ENCODE peak calls at places on chromosomes 2 and 18, in ten cellular contexts. K, W, T, L, N, O, R, Q, I and M are unnamed samples.

GRCh38 chr2:110978871-110979833 is 141.6 kb upstream of the BCL2L11 start:
- DNase-seq in W (no peak), L (no peak), R (no peak), K (no peak), I (no peak), O (no peak), N (no peak), Q (no peak), T (no peak), M (no peak)

GRCh38 chr2:241494311-241494908 is 14.0 kb downstream of the STK25 start:
- DNase-seq in N (no peak), I (no peak), O (no peak), R (no peak), L (no peak), W (no peak), T (no peak), Q (no peak), K (no peak), M (no peak)

GRCh38 chr2:41853427-41854191 is 194.2 kb upstream of the PKDCC start:
- DNase-seq in I (no peak), Q (peak; percentile 65), L (no peak), K (no peak), R (peak; percentile 80), N (no peak), O (peak; percentile 71), T (peak; percentile 69), W (peak; percentile 33), M (no peak)

GRCh38 chr2:23135481-23136100 is 249.4 kb upstream of the KLHL29 start:
- DNase-seq in Q (no peak), O (no peak), L (no peak), K (peak; percentile 25), N (peak; percentile 75), W (peak; percentile 50), T (no peak), R (no peak), I (no peak), M (no peak)

GRCh38 chr2:126856403-126856802 is 42.3 kb upstream of the TEX51 start:
- DNase-seq in Q (no peak), O (no peak), L (no peak), R (no peak), W (no peak), T (no peak), K (no peak), I (no peak), N (no peak), M (no peak)

GRCh38 chr18:68172842-68173549 is 541.9 kb downstream of the TMX3 start:
- DNase-seq in O (no peak), T (no peak), N (no peak), R (peak; percentile 16), L (no peak), Q (no peak), I (no peak), W (no peak), K (no peak), M (no peak)

GRCh38 chr2:239793851-239794250 is 231.3 kb downstream of the NDUFA10 start:
- DNase-seq in I (no peak), N (peak; percentile 17), K (no peak), W (no peak), T (no peak), L (no peak), R (no peak), Q (no peak), O (no peak), M (no peak)

GRCh38 chr2:203846490-203847105 is 21.0 kb upstream of the CTLA4 start:
- DNase-seq in R (no peak), L (no peak), K (peak; percentile 19), W (no peak), T (no peak), I (no peak), O (peak; percentile 37), Q (no peak), N (no peak), M (no peak)

GRCh38 chr18:25814841-25815458 is 275.5 kb downstream of the SS18 start:
- DNase-seq in O (no peak), W (no peak), L (no peak), T (no peak), I (no peak), N (no peak), Q (no peak), K (no peak), R (no peak), M (no peak)

GRCh38 chr2:144330951-144331651 is 188.8 kb downstream of the ZEB2 start:
- DNase-seq in N (no peak), T (no peak), W (no peak), L (no peak), Q (peak; percentile 18), I (no peak), O (peak; percentile 19), K (no peak), R (peak; percentile 16), M (no peak)

GRCh38 chr2:164651361-164651760 is 30.1 kb upstream of the GRB14 start:
- DNase-seq in K (no peak), W (no peak), T (no peak), L (no peak), R (no peak), O (no peak), N (no peak), I (no peak), Q (no peak), M (no peak)

GRCh38 chr2:86393521-86394490 is 47.4 kb upstream of the KDM3A start:
- DNase-seq in W (no peak), L (no peak), N (no peak), R (peak; percentile 65), O (peak; percentile 19), I (no peak), K (no peak), T (peak; percentile 41), Q (peak; percentile 22), M (no peak)

GRCh38 chr2:68839260-68839833 is 31.9 kb downstream of the BMP10 start:
- DNase-seq in R (no peak), Q (no peak), T (no peak), L (no peak), I (no peak), W (no peak), N (no peak), O (peak; percentile 11), K (no peak), M (no peak)

GRCh38 chr2:9950521-9951271 is 797 bp upstream of the GRHL1 start:
- DNase-seq in N (peak; percentile 36), I (peak; percentile 65), Q (no peak), L (no peak), W (no peak), K (peak; percentile 52), O (no peak), T (peak; percentile 32), R (peak; percentile 74), M (no peak)
- TF ChIP-seq CTCF in N (no peak), I (peak; percentile 19), Q (peak; percentile 10), L (peak; percentile 28), W (peak; percentile 19), K (peak; percentile 16), O (no peak), T (no peak), R (no peak), M (peak; percentile 19)

GRCh38 chr2:26997394-26997793 is 27.0 kb downstream of the MAPRE3 start:
- DNase-seq in Q (no peak), L (no peak), T (no peak), R (no peak), N (no peak), O (no peak), W (no peak), I (no peak), K (no peak), M (no peak)
- H3K4me3 ChIP-seq in Q (no peak overlapping the region), L (no peak overlapping the region), T (no peak overlapping the region), R (no peak overlapping the region), N (no peak overlapping the region), O (no peak overlapping the region), W (no peak overlapping the region), I (no peak overlapping the region), K (no peak overlapping the region), M (no peak overlapping the region)

GRCh38 chr18:24633121-24633520 is 172.7 kb downstream of the HRH4 start:
- DNase-seq in T (no peak), L (no peak), W (no peak), K (no peak), Q (peak; percentile 92), N (no peak), O (peak; percentile 70), I (no peak), R (no peak), M (peak; percentile 23)

GRCh38 chr18:24629926-24630325 is 169.5 kb downstream of the HRH4 start:
- DNase-seq in K (no peak), I (no peak), T (no peak), N (no peak), W (no peak), R (no peak), O (no peak), Q (no peak), L (no peak), M (no peak)

GRCh38 chr18:24630346-24630880 is 170.0 kb downstream of the HRH4 start:
- DNase-seq in O (no peak), R (no peak), Q (no peak), I (no peak), K (no peak), L (no peak), T (no peak), N (no peak), W (no peak), M (no peak)

GRCh38 chr18:24632158-24632988 is 171.9 kb downstream of the HRH4 start:
- DNase-seq in L (no peak), I (no peak), O (no peak), W (no peak), N (no peak), Q (no peak), R (no peak), K (no peak), T (no peak), M (no peak)

GRCh38 chr18:24631238-24632025 is 171.0 kb downstream of the HRH4 start:
- DNase-seq in T (no peak), I (no peak), Q (peak; percentile 15), R (no peak), L (no peak), O (peak; percentile 14), N (peak; percentile 52), W (no peak), K (peak; percentile 12), M (no peak)
- TF ChIP-seq CTCF in T (no peak), I (no peak), Q (no peak), R (no peak), L (no peak), O (no peak), N (no peak), W (no peak), K (peak; percentile 46), M (no peak)

GRCh38 chr18:45731706-45732105 is 7.7 kb downstream of the SLC14A1 start:
- DNase-seq in O (peak; percentile 69), R (no peak), T (no peak), I (no peak), Q (no peak), W (no peak), N (no peak), L (no peak), K (no peak), M (no peak)
- H3K4me3 ChIP-seq in O (no peak overlapping the region), R (no peak overlapping the region), T (no peak overlapping the region), I (no peak overlapping the region), Q (no peak overlapping the region), W (no peak overlapping the region), N (no peak overlapping the region), L (no peak overlapping the region), K (no peak overlapping the region), M (no peak overlapping the region)

GRCh38 chr2:43788646-43789045 is 14.8 kb downstream of the DYNC2LI1 start:
- DNase-seq in R (no peak), O (no peak), K (no peak), T (no peak), N (no peak), W (no peak), Q (no peak), L (no peak), I (no peak), M (no peak)
- TF ChIP-seq CTCF in R (no peak), O (no peak), K (no peak), T (no peak), N (no peak), W (no peak), Q (no peak), L (no peak), I (no peak), M (no peak)